ENCODE peak calls at places on chromosomes 4 and X, in ten cellular contexts. M, O, D, L, T, B, U, V, C and J are unnamed samples.

GRCh38 chr4:19248023-19248422 is 1003.7 kb upstream of the SLIT2 start:
- DNase-seq in M (no peak), O (no peak), D (no peak), L (no peak), T (no peak), B (no peak), U (no peak), V (no peak), C (no peak), J (no peak)

GRCh38 chr4:164779811-164780216 is 25.9 kb downstream of the SMIM31 start:
- DNase-seq in M (peak), O (peak), D (no peak), L (no peak), T (peak), B (peak), U (peak), V (peak), C (peak), J (no peak)

GRCh38 chr4:1072830-1073446 is 40.4 kb downstream of the RNF212 start:
- DNase-seq in M (peak), O (peak), D (no peak), L (peak), T (peak), B (peak), U (peak), V (peak), C (peak), J (no peak)

GRCh38 chr4:168639914-168640313 is 143.1 kb downstream of the PALLD start:
- DNase-seq in M (no peak), O (no peak), D (peak), L (no peak), T (no peak), B (no peak), U (no peak), V (no peak), C (no peak), J (no peak)

GRCh38 chr4:168309781-168310180 is 8.8 kb downstream of the DDX60 start:
- DNase-seq in M (peak), O (no peak), D (no peak), L (no peak), T (no peak), B (no peak), U (peak), V (peak), C (no peak), J (no peak)

GRCh38 chr4:52889354-52889753 is 27.2 kb downstream of the RASL11B start:
- DNase-seq in M (no peak), O (no peak), D (no peak), L (no peak), T (no peak), B (no peak), U (no peak), V (no peak), C (no peak), J (no peak)

GRCh38 chr4:126004936-126005335 is 690.2 kb downstream of the FAT4 start:
- DNase-seq in M (peak), O (no peak), D (no peak), L (no peak), T (peak), B (no peak), U (peak), V (peak), C (no peak), J (no peak)

GRCh38 chrX:72181178-72182125 is at the start of gene PIN4:
- DNase-seq in M (peak), O (peak), D (peak), L (peak), T (peak), B (peak), U (peak), V (peak), C (peak), J (peak)

GRCh38 chr4:123746981-123747380 is 350.4 kb downstream of the SPRY1 start:
- DNase-seq in M (peak), O (peak), D (no peak), L (no peak), T (peak), B (no peak), U (no peak), V (no peak), C (no peak), J (no peak)

GRCh38 chrX:133838761-133839676 is 146.4 kb downstream of the GPC3 start:
- DNase-seq in M (peak), O (peak), D (no peak), L (peak), T (peak), B (peak), U (peak), V (peak), C (peak), J (no peak)

GRCh38 chr4:128600996-128601857 is 208.3 kb upstream of the JADE1 start:
- DNase-seq in M (no peak), O (peak), D (peak), L (no peak), T (peak), B (peak), U (peak), V (peak), C (no peak), J (no peak)

GRCh38 chr4:153759407-153760226 is at the start of gene RNF175:
- DNase-seq in M (peak), O (peak), D (peak), L (no peak), T (peak), B (no peak), U (peak), V (no peak), C (peak), J (peak)

GRCh38 chr4:127601029-127601428 is 31.7 kb upstream of the INTU start:
- DNase-seq in M (no peak), O (no peak), D (no peak), L (no peak), T (no peak), B (no peak), U (peak), V (no peak), C (no peak), J (no peak)

GRCh38 chr4:181799670-181800069 is 443.5 kb upstream of the TENM3 start:
- DNase-seq in M (no peak), O (no peak), D (no peak), L (no peak), T (no peak), B (no peak), U (no peak), V (no peak), C (no peak), J (no peak)

GRCh38 chr4:38800956-38801450 is 3.6 kb downstream of the TLR1 start:
- DNase-seq in M (no peak), O (no peak), D (no peak), L (no peak), T (no peak), B (no peak), U (peak), V (no peak), C (no peak), J (no peak)

GRCh38 chr4:38800366-38800765 is 4.2 kb downstream of the TLR1 start:
- DNase-seq in M (no peak), O (no peak), D (no peak), L (no peak), T (no peak), B (no peak), U (no peak), V (no peak), C (no peak), J (no peak)

GRCh38 chr4:38804654-38805295 is at the start of gene TLR1:
- DNase-seq in M (peak), O (no peak), D (no peak), L (no peak), T (peak), B (peak), U (peak), V (peak), C (no peak), J (no peak)

GRCh38 chr4:38803833-38804653 is 548 bp downstream of the TLR1 start:
- DNase-seq in M (no peak), O (no peak), D (no peak), L (no peak), T (no peak), B (no peak), U (no peak), V (no peak), C (no peak), J (no peak)

DNA sequence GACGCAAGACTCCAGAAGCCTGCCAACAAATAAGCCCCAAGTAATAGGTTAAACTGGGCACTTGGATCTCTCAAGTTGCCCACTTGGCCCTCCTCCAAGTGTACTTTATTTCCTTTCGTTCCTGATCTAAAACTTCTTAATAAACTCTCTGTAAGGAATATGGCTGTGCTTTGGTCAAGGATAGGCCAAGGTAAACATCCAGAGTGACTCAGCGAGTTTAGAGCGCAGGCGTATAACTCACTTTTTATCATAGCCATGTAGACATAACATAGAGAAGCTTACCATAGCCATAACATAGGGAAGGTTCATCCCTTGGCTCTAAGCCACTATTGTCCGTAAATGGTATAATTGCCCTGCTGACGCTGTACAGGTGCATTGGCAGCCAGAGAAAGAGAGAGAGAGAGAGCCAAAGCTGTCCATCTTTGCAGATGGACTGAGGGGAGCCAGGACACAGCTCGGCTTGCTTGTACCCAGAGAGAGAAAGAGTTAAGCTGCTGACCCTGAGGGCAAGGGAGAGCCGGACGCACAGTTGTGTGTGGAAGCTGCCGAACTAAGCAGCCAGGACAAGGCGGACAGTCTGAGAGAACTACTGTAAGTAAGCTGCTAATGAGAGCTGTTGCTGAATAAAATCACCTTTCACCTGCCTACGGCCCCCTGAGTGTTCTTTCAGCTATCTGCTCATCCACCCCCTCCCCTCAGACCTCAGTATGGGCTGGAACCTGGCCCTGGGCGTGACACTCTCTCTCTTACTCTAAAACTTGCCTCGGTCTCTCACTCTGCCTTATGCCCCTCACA is 1.8 kb downstream of the TLR1 start:
- DNase-seq in M (no peak), O (no peak), D (no peak), L (no peak), T (peak), B (no peak), U (no peak), V (no peak), C (no peak), J (no peak)
- H3K4me3 ChIP-seq in M (no peak), O (no peak), D (no peak), L (no peak), T (no peak), B (no peak), U (no peak), V (no peak), C (no peak), J (peak)

GRCh38 chr4:36582214-36582613 is 300.8 kb downstream of the DTHD1 start:
- DNase-seq in M (no peak), O (no peak), D (no peak), L (no peak), T (no peak), B (no peak), U (no peak), V (no peak), C (no peak), J (no peak)

GRCh38 chr4:36590343-36590742 is 308.9 kb downstream of the DTHD1 start:
- DNase-seq in M (no peak), O (no peak), D (no peak), L (no peak), T (no peak), B (no peak), U (no peak), V (no peak), C (no peak), J (no peak)

GRCh38 chr4:36587909-36588472 is 306.6 kb downstream of the DTHD1 start:
- DNase-seq in M (no peak), O (no peak), D (no peak), L (no peak), T (no peak), B (no peak), U (no peak), V (no peak), C (no peak), J (no peak)
- H3K27ac ChIP-seq in M (no peak), O (no peak), D (no peak), L (no peak), T (no peak), B (no peak), U (no peak), V (no peak), C (no peak), J (no peak)

GRCh38 chr4:78439328-78439727 is 112.2 kb upstream of the ANXA3 start:
- DNase-seq in M (no peak), O (no peak), D (no peak), L (no peak), T (no peak), B (no peak), U (peak), V (peak), C (no peak), J (no peak)

GRCh38 chr4:78437608-78438088 is 113.9 kb upstream of the ANXA3 start:
- DNase-seq in M (no peak), O (no peak), D (no peak), L (no peak), T (no peak), B (no peak), U (peak), V (no peak), C (no peak), J (no peak)

GRCh38 chr4:78446607-78447006 is 105.0 kb upstream of the ANXA3 start:
- DNase-seq in M (no peak), O (no peak), D (no peak), L (no peak), T (no peak), B (no peak), U (no peak), V (no peak), C (no peak), J (no peak)

DNA sequence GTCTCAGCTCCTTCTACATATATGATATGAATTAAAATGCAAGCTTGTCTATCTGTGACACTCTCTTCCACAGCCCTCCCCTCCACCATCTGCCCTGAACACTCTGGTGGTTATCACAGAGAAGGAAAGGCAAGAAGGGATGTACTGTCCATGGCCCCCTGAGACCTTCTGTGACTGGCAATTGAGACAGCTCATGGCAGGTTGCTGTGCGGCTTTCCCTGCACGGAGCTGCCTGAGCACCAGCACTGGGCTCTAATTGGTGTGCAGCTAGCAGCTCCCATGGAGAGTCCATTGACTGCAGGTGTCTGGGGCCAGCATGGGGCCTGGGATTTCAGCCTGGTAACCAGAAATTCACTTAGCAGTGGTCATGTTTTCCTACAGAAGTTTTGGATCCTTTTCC is 109.8 kb upstream of the ANXA3 start:
- DNase-seq in M (no peak), O (no peak), D (no peak), L (no peak), T (no peak), B (no peak), U (no peak), V (no peak), C (no peak), J (no peak)
- H3K4me3 ChIP-seq in M (no peak), O (no peak), D (no peak), L (no peak), T (no peak), B (no peak), U (no peak), V (no peak), C (no peak), J (no peak)

DNA sequence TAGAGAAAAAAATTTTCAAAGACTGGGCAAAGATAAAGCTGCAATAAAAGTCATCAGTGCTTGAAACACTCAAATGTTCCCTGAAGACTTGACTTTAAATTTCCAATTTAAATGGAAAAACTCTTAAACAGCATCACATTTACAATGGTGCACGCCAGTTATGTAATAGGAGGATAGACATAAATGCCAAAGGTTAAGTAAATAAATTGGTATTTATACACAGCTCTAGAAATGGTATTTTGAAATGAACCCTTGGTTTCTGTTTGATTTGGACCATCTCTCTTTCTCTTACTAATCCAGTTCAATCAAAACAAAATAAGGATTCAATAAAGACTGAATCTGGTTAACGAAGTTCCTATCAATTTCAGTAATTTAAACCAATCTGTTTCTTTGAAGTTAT is 272.6 kb downstream of the GPM6A start:
- DNase-seq in M (no peak), O (no peak), D (no peak), L (no peak), T (no peak), B (no peak), U (no peak), V (no peak), C (no peak), J (no peak)
- H3K27ac ChIP-seq in M (no peak), O (no peak), D (no peak), L (no peak), T (no peak), B (no peak), U (no peak), V (no peak), C (no peak), J (no peak)

GRCh38 chr4:16231570-16232252 is 5.4 kb upstream of the TAPT1 start:
- DNase-seq in M (no peak), O (no peak), D (no peak), L (no peak), T (no peak), B (no peak), U (no peak), V (peak), C (no peak), J (no peak)
- H3K4me3 ChIP-seq in M (no peak), O (no peak), D (peak), L (no peak), T (no peak), B (no peak), U (no peak), V (peak), C (no peak), J (no peak)

DNA sequence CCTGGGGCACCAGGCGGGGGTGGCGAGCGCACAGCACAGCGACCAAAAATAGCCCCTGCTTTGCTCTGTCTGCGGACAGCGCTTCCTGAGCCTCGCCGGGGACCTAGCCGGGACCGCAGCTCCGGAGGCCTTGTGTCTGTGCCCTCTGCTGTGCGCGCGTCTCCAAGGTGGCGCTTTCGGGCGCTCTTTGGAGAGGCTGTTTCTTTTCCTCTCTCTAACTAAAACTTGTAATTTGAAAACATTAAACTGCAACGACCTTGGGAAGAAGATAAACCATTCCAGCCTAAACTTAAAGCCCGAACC is 3.4 kb downstream of the ARX start:
- DNase-seq in M (peak), O (peak), D (no peak), L (no peak), T (peak), B (no peak), U (no peak), V (no peak), C (no peak), J (no peak)
- H3K27ac ChIP-seq in M (no peak), O (no peak), D (no peak), L (no peak), T (no peak), B (no peak), U (no peak), V (no peak), C (no peak), J (no peak)

GRCh38 chr4:83241132-83241531 is 43.5 kb downstream of the COQ2 start:
- DNase-seq in M (no peak), O (no peak), D (no peak), L (no peak), T (no peak), B (no peak), U (no peak), V (no peak), C (no peak), J (no peak)
- H3K4me3 ChIP-seq in M (no peak), O (no peak), D (no peak), L (no peak), T (no peak), B (no peak), U (no peak), V (no peak), C (no peak), J (no peak)

GRCh38 chr4:26020896-26021295 is 106.9 kb downstream of the SMIM20 start:
- DNase-seq in M (no peak), O (no peak), D (no peak), L (no peak), T (no peak), B (no peak), U (peak), V (peak), C (no peak), J (no peak)
- H3K27ac ChIP-seq in M (no peak), O (no peak), D (no peak), L (no peak), T (no peak), B (no peak), U (peak), V (no peak), C (no peak), J (no peak)